ENCODE peak calls at places on chromosomes 13 and 19, in four cellular contexts. K, H, S and P are unnamed samples.

GRCh38 chr19:2982983-2983350 is 5.6 kb downstream of the TLE6 start:
- DNase-seq in K (no peak), H (no peak), S (peak), P (no peak)

GRCh38 chr13:39766464-39767167 is 111.2 kb downstream of the COG6 start:
- DNase-seq in S (no peak), H (no peak), K (no peak), P (no peak)

GRCh38 chr13:102020611-102021216 is 381.1 kb downstream of the FGF14 start:
- DNase-seq in S (peak), H (peak), K (no peak), P (no peak)

GRCh38 chr19:55300821-55301458 is 17.1 kb downstream of the BRSK1 start:
- DNase-seq in H (no peak), K (no peak), S (no peak), P (no peak)

GRCh38 chr13:97136418-97136817 is 85.7 kb upstream of the MBNL2 start:
- DNase-seq in K (no peak), H (no peak), S (no peak), P (no peak)

GRCh38 chr13:76522083-76522755 is 364.0 kb downstream of the KCTD12 start:
- DNase-seq in S (no peak), H (no peak), K (peak), P (no peak)

GRCh38 chr13:111020546-111020945 is 94.6 kb upstream of the ARHGEF7 start:
- DNase-seq in K (no peak), H (no peak), S (no peak), P (no peak)

GRCh38 chr19:2242092-2242537 is 5.5 kb downstream of the SF3A2 start:
- DNase-seq in K (no peak), S (no peak), H (no peak), P (no peak)

GRCh38 chr19:39296906-39297305 is 699 bp downstream of the IFNL1 start:
- DNase-seq in K (no peak), H (no peak), S (no peak), P (no peak)

GRCh38 chr19:47848871-47849473 is 10.1 kb upstream of the TPRX2 start:
- DNase-seq in S (no peak), K (peak), H (no peak), P (peak)

GRCh38 chr19:55347442-55348009 is 7.0 kb downstream of the COX6B2 start:
- DNase-seq in H (no peak), K (no peak), S (no peak), P (no peak)

GRCh38 chr19:10815969-10816635 is 19.9 kb downstream of the TMED1 start:
- DNase-seq in S (no peak), H (no peak), K (no peak), P (no peak)

GRCh38 chr13:85864963-85865530 is 65.8 kb upstream of the SLITRK6 start:
- DNase-seq in H (no peak), K (peak), S (peak), P (no peak)

GRCh38 chr13:113367771-113368170 is 3.8 kb upstream of the GRTP1 start:
- DNase-seq in K (no peak), H (no peak), S (no peak), P (no peak)

GRCh38 chr13:33376212-33376611 is 90.7 kb upstream of the STARD13 start:
- DNase-seq in H (no peak), K (no peak), S (no peak), P (no peak)

GRCh38 chr13:114072421-114072820 is 60.0 kb downstream of the RASA3 start:
- DNase-seq in K (no peak), S (no peak), H (no peak), P (peak)

GRCh38 chr13:25037057-25037813 is 58.7 kb upstream of the PABPC3 start:
- DNase-seq in K (peak), H (peak), S (peak), P (peak)

GRCh38 chr19:58544591-58545285 is 874 bp downstream of the TRIM28 start:
- DNase-seq in K (peak), S (no peak), H (no peak), P (peak)

GRCh38 chr19:633786-634639 is 676 bp upstream of the POLRMT start:
- DNase-seq in S (no peak), K (no peak), H (no peak), P (no peak)

GRCh38 chr13:110114351-110114750 is 192.6 kb downstream of the COL4A1 start:
- DNase-seq in S (no peak), K (no peak), H (peak), P (no peak)

GRCh38 chr19:38544569-38545315 is 73.0 kb downstream of the MAP4K1 start:
- DNase-seq in H (peak), K (no peak), S (peak), P (no peak)

GRCh38 chr13:106311004-106311403 is 224.5 kb downstream of the EFNB2 start:
- DNase-seq in K (no peak), H (no peak), S (no peak), P (no peak)

GRCh38 chr13:33401238-33401637 is 115.7 kb upstream of the STARD13 start:
- DNase-seq in H (no peak), S (no peak), K (no peak), P (no peak)

GRCh38 chr13:30364876-30365275 is 57.4 kb upstream of the UBE2L5 start:
- DNase-seq in S (no peak), K (no peak), H (no peak), P (peak)

GRCh38 chr13:101398191-101398590 is 18.1 kb downstream of the NALCN start:
- DNase-seq in K (no peak), S (no peak), H (no peak), P (no peak)

GRCh38 chr13:107373551-107373950 is 805.6 kb upstream of the ARGLU1 start:
- DNase-seq in S (peak), K (peak), H (peak), P (no peak)
- TF ChIP-seq CTCF in S (peak), K (peak), H (peak), P (peak)

GRCh38 chr19:45934551-45935230 is 20.1 kb upstream of the NANOS2 start:
- DNase-seq in H (no peak), K (no peak), S (no peak), P (no peak)

GRCh38 chr19:45927565-45928261 is 13.1 kb upstream of the NANOS2 start:
- DNase-seq in S (peak), H (peak), K (peak), P (peak)

GRCh38 chr19:45933759-45934158 is 19.2 kb upstream of the NANOS2 start:
- DNase-seq in H (no peak), S (no peak), K (no peak), P (no peak)

GRCh38 chr19:45929247-45929646 is 14.7 kb upstream of the NANOS2 start:
- DNase-seq in K (no peak), S (no peak), H (no peak), P (no peak)

DNA sequence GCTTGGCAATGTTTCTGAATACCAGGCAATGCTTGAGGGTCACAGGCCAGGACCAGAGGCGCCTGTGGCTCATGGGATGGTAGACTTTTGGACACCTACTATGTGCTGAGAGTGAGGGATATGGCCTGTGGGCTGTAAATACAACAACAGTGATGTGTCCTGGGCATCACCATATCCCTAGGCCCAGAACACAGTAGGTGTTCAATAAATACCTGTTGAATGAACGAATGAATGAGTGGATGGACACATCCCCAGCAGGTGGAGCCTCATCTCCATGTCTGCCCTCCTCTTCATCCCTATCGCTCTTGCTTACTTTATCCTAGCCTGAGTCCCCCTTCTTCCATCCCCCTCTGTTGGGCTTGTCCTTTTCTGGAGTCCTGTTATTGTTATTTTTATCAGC is 16.5 kb upstream of the NANOS2 start:
- DNase-seq in K (no peak), S (no peak), H (no peak), P (no peak)
- TF ChIP-seq CTCF in K (peak), S (no peak), H (peak), P (no peak)

GRCh38 chr13:43303040-43303729 is 279.8 kb downstream of the DNAJC15 start:
- DNase-seq in S (peak), H (no peak), K (peak), P (peak)
- TF ChIP-seq CTCF in S (peak), H (peak), K (peak), P (peak)

DNA sequence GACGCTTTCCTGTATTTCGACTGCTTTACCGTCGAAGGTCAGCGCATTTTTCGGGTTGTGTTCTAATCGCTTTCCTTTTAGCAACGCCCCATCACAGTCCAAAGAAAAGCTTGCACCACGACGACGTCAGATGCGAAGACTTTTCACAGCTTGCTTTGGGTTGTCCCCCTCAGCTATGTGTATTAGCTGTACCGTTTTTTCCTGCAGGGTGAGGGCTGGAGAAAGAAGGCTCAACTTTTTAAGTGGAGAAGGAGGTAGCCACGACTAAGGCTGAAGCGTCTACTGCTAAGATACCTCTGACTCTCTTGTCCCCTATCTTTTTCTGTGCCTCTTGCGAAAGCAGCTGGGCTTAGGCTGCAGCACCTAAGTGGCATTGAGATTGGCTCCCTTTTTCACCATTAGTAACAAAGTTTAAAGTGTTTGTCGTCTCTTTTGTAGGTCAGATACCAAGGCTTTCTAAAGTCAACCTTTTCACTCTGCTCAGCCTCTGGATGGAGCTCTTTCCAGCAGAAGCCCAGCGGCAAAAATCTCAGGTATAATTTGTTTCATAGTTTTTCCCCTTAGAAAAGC is 793 bp downstream of the CDADC1 start:
- DNase-seq in S (peak), H (no peak), K (no peak), P (no peak)
- TF ChIP-seq CTCF in S (peak), H (no peak), K (peak), P (no peak)

DNA sequence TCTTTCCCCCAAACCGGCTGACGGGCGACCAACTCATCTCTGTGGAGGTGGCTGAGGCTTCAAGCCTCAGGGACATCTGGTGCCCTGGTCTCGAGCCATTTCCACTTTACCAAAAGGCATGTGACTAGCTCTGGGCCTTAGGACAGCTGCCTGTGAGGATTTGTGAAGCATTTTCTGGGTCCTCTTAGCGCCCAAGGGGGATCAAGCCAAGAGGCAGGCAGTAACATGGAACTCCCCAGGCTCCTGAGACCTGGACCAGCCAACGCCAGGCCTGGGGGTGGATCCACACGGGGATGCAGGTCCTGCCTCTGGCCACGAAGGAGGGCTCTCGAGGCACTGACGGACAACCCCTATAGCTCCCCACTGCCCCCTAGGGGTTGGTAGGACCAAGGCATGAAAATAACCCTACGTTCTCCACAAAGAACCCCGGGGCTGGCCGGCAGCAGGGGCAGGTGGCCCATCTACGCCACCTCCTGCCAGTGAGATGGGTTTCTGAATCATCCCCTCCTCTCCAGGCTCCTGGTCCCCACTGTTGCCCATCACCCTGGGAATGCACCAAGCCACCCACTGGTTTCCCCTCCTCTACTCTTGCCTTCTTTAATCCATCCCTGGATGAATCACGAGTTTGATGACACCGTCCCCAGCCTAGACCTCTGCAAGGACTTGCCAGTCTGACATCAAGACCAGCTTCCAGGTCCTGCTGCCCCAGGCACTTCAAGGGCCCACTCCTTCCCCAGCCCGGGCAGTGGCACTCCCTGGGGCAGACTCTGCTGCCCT is 7.0 kb upstream of the MYDGF start:
- DNase-seq in H (no peak), K (peak), S (no peak), P (peak)
- TF ChIP-seq CTCF in H (peak), K (peak), S (peak), P (peak)

GRCh38 chr19:51640371-51640770 is 6.3 kb downstream of the SIGLEC14 start:
- DNase-seq in K (no peak), H (no peak), S (no peak), P (no peak)
- TF ChIP-seq CTCF in K (no peak), H (no peak), S (no peak), P (no peak)

DNA sequence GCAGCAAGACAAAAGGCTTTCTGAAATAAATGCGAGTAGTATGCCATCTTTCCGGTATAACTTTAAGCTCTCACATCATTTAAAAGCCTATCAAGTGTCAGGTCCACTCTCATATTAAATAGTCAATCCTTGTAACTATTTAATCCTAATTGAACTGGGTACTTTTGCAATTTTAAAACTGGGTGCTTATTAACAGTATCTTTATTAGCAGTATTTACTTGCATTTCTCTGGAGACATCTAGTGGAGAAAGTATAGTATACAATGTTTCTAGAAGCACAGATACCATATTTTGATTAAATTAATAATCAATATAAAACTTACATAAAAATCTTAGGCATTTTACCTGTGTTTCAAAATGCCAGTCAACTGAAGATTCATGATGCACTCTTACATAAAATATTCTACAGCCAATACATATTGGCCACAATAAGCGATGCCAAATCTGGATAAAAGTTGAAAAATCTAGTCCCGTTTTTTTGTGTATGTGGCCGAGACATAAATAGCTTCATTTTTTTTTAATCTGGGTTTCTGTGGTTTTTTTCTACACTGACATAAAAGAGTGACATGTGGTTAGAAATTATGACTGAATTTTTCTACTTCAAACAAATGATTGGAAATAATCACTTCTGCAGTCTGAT is 4.3 kb upstream of the POSTN start:
- DNase-seq in S (peak), K (no peak), H (no peak), P (no peak)
- TF ChIP-seq CTCF in S (peak), K (peak), H (peak), P (peak)

DNA sequence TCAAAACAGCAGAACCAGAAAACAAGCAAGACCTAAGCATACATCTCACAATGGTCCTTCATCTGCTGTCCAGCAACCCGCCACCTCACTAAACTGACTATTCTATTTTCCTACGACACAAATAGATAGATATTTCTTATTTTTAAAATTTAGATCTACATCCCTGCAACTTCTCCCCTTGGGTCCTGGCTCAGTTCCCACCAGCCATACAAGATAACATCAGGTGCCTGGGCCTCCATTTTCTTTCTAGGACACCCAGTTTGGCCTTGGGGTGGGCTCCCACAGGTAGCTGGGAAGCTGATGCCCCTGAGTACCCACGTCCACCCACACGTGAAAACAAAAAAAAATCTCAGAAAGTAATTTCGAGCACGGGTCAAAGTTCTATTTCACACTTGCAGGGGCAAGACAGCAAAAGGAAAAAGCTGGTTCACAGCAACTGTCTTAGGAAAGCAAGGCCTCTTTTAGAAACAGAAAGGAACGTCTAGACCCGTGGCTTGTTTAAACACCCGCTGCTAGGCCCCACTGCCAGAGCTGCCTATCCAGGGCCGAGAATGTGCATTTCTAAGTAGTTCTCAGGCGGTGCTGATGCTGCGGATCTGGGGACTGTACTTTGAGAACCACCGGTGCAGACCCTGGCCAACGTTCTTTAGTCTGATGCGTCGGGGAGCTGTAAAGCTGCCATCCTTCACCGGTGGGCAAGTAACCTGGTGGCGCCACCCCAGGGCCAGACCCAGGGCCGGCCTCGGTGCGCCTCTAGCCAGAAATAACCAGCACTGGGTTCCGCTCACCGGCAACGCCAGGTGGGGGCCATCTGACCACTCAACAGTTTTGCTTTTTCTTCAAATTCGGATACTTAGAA is 47.3 kb downstream of the TGDS start:
- DNase-seq in S (peak), H (no peak), K (peak), P (no peak)
- TF ChIP-seq CTCF in S (no peak), H (peak), K (peak), P (no peak)